ENCODE peak calls at places on chromosome 4, in eight cellular contexts. G is brain microvascular endothelial cell, H is tibial artery, U is fibroblast of lung, Z is bronchial epithelial cell, V is cardiac muscle cell, X is ovary, Q is gastrocnemius medialis. K is an unnamed sample.

GRCh38 chr4:90198086-90198847 is 71.1 kb downstream of the CCSER1 start:
- DNase-seq in G (no peak), H (no peak), U (no peak), Z (peak; percentile 18), V (no peak), X (no peak), Q (no peak), K (no peak)

GRCh38 chr4:3660086-3660927 is 105.9 kb upstream of the ADRA2C start:
- DNase-seq in G (no peak), H (no peak), U (peak; percentile 14), Z (no peak), V (no peak), X (no peak), Q (peak; percentile 17), K (no peak)

GRCh38 chr4:170374770-170375169 is 285.0 kb upstream of the AADAT start:
- DNase-seq in G (peak; percentile 12), H (no peak), U (no peak), Z (peak; percentile 33), V (peak; percentile 11), X (no peak), Q (no peak), K (no peak)

GRCh38 chr4:177579649-177580048 is 137.4 kb upstream of the AGA start:
- DNase-seq in G (no peak), H (no peak), U (peak; percentile 54), Z (no peak), V (no peak), X (no peak), Q (no peak), K (no peak)

GRCh38 chr4:127049506-127049905 is 583.3 kb upstream of the INTU start:
- DNase-seq in G (no peak), H (no peak), U (no peak), Z (peak; percentile 12), V (no peak), X (no peak), Q (no peak), K (no peak)

GRCh38 chr4:146124023-146124680 is 51.4 kb upstream of the LSM6 start:
- DNase-seq in G (no peak), H (no peak), U (no peak), Z (no peak), V (no peak), X (no peak), Q (no peak), K (no peak)

GRCh38 chr4:181176306-181176705 is 1066.9 kb upstream of the TENM3 start:
- DNase-seq in G (peak; percentile 12), H (no peak), U (no peak), Z (no peak), V (no peak), X (no peak), Q (no peak), K (no peak)

GRCh38 chr4:93876739-93877138 is 48.2 kb downstream of the ATOH1 start:
- DNase-seq in G (no peak), H (no peak), U (no peak), Z (no peak), V (no peak), X (no peak), Q (no peak), K (no peak)

GRCh38 chr4:93317046-93317445 is 511.5 kb upstream of the ATOH1 start:
- DNase-seq in G (no peak), H (no peak), U (no peak), Z (no peak), V (no peak), X (no peak), Q (no peak), K (no peak)

GRCh38 chr4:2850966-2851782 is 7.5 kb downstream of the ADD1 start:
- DNase-seq in G (no peak), H (no peak), U (peak; percentile 71), Z (no peak), V (no peak), X (no peak), Q (no peak), K (peak; percentile 50)

GRCh38 chr4:84647307-84647884 is 64.5 kb downstream of the CDS1 start:
- DNase-seq in G (no peak), H (no peak), U (peak; percentile 43), Z (no peak), V (no peak), X (peak; percentile 50), Q (no peak), K (no peak)

GRCh38 chr4:118834070-118834469 is 1.9 kb downstream of the SEC24D start:
- DNase-seq in G (no peak), H (no peak), U (no peak), Z (no peak), V (no peak), X (no peak), Q (no peak), K (no peak)
- H3K4me3 ChIP-seq in G (peak overlapping the region; percentile 92), H (no peak overlapping the region), U (peak overlapping the region; percentile 92), Z (no peak overlapping the region), V (no peak overlapping the region), X (no peak overlapping the region), Q (no peak overlapping the region), K (peak overlapping the region; percentile 88)

GRCh38 chr4:186016796-186017195 is 52.2 kb upstream of the TLR3 start:
- DNase-seq in G (no peak), H (no peak), U (no peak), Z (no peak), V (no peak), X (no peak), Q (no peak), K (no peak)

GRCh38 chr4:186018261-186018660 is 50.7 kb upstream of the TLR3 start:
- DNase-seq in G (no peak), H (no peak), U (no peak), Z (no peak), V (no peak), X (no peak), Q (no peak), K (no peak)

GRCh38 chr4:186017801-186018200 is 51.2 kb upstream of the TLR3 start:
- DNase-seq in G (no peak), H (no peak), U (no peak), Z (no peak), V (no peak), X (no peak), Q (no peak), K (no peak)

GRCh38 chr4:186013404-186014186 is 55.4 kb upstream of the TLR3 start:
- DNase-seq in G (no peak), H (no peak), U (no peak), Z (no peak), V (no peak), X (no peak), Q (no peak), K (no peak)

DNA sequence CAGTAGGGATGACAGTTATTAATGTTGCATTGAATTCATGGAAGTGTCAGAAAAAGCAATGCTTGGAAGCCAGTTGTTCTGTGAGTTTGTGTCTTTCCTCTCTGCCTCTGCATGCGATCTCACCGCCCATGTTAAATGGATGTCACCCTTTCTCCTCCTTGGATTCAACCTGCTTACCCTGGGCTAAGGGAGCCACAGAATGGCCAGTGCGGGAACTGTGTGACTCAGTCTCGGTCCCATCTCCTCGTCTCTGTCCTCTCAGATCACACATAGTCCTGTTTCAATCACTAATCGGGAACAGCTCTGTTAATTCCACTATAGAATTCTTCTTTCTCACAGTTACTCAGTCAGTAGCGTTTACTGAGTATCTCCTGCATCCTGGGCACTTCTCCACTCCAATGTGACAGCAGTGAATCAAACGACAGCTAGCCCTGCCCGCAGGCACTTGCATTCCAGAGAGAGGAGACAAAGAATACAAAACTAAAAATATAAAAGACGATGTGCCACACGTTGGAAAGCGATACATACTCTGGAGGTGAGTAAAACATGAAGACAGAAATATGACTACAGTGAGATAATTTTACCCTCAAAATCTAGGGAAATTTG is 53.6 kb upstream of the TLR3 start:
- DNase-seq in G (no peak), H (no peak), U (no peak), Z (no peak), V (no peak), X (no peak), Q (no peak), K (no peak)
- TF ChIP-seq CTCF in G (no peak), H (no peak), U (no peak), Z (no peak), V (no peak), X (no peak), Q (no peak), K (no peak)

GRCh38 chr4:41746440-41747229 is 1.9 kb downstream of the PHOX2B start:
- DNase-seq in G (no peak), H (no peak), U (no peak), Z (no peak), V (no peak), X (no peak), Q (no peak), K (no peak)
- H3K4me3 ChIP-seq in G (no peak overlapping the region), H (no peak overlapping the region), U (no peak overlapping the region), Z (no peak overlapping the region), V (no peak overlapping the region), X (no peak overlapping the region), Q (peak overlapping the region; percentile 44), K (no peak overlapping the region)

DNA sequence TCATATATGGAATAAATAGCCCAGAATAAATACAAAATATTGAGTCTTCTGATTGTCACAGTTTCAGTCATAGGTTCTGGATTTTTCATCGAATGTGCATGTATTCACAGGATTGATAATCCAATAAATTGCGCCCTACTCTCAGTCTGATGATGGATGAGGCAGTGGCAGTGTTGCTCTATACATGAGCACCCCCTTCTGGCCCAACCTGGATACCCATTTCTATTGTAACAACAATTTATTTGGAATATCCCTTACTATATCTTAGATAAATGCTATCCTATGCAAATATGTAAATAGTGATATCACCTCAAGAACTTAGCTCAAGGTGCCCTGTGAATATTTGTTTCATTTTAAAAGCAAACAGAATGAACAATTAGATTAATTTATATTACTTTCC is 733.7 kb upstream of the PABPC4L start:
- DNase-seq in G (peak; percentile 27), H (no peak), U (peak; percentile 1), Z (peak; percentile 1), V (peak; percentile 22), X (no peak), Q (no peak), K (no peak)
- TF ChIP-seq CTCF in G (peak; percentile 66), H (peak; percentile 33), U (peak; percentile 19), Z (no peak), V (peak; percentile 30), X (no peak), Q (no peak), K (peak; percentile 29)

GRCh38 chr4:7778524-7779193 is 161.0 kb downstream of the AFAP1 start:
- DNase-seq in G (no peak), H (no peak), U (peak; percentile 59), Z (no peak), V (no peak), X (no peak), Q (no peak), K (no peak)
- H3K4me3 ChIP-seq in G (peak overlapping the region; percentile 24), H (peak overlapping the region; percentile 22), U (peak overlapping the region; percentile 38), Z (no peak overlapping the region), V (no peak overlapping the region), X (no peak overlapping the region), Q (no peak overlapping the region), K (no peak overlapping the region)